ENCODE peak calls at places on chromosomes 13 and 19, in five cellular contexts. D is endodermal cell, X is right lobe of liver, N is A549, R is body of pancreas. U is an unnamed sample.

GRCh38 chr13:41311607-41312500 is 787 bp downstream of the NAA16 start:
- DNase-seq in D (peak), N (peak), R (peak), X (peak), U (no peak)

GRCh38 chr19:3324405-3324856 is 42.0 kb upstream of the NFIC start:
- DNase-seq in D (peak), X (peak), N (peak), R (peak), U (no peak)

GRCh38 chr13:69389899-69390298 is 717.7 kb upstream of the ATXN8OS start:
- DNase-seq in R (no peak), D (no peak), X (no peak), N (no peak), U (no peak)

GRCh38 chr13:27744861-27745260 is 47.4 kb upstream of the GSX1 start:
- DNase-seq in R (no peak), D (peak), N (no peak), X (no peak), U (no peak)

GRCh38 chr13:32538234-32538620 is 368 bp downstream of the N4BP2L2 start:
- DNase-seq in N (no peak), D (no peak), R (peak), X (peak), U (peak)

GRCh38 chr13:52156724-52157251 is 2.6 kb downstream of the NEK3 start:
- DNase-seq in X (no peak), R (no peak), D (no peak), N (no peak), U (no peak)

GRCh38 chr19:16374436-16374835 is 49.8 kb downstream of the KLF2 start:
- DNase-seq in D (no peak), N (no peak), R (no peak), X (no peak), U (no peak)

GRCh38 chr19:44939668-44940067 is 2.4 kb upstream of the APOC4 start:
- DNase-seq in R (no peak), N (no peak), X (peak), D (no peak), U (no peak)

GRCh38 chr19:38908854-38909253 is 3.1 kb downstream of the CCER2 start:
- DNase-seq in D (no peak), X (no peak), R (no peak), N (no peak), U (no peak)

GRCh38 chr13:31048521-31048920 is 113.2 kb downstream of the HSPH1 start:
- DNase-seq in D (peak), N (peak), R (no peak), X (no peak), U (no peak)

DNA sequence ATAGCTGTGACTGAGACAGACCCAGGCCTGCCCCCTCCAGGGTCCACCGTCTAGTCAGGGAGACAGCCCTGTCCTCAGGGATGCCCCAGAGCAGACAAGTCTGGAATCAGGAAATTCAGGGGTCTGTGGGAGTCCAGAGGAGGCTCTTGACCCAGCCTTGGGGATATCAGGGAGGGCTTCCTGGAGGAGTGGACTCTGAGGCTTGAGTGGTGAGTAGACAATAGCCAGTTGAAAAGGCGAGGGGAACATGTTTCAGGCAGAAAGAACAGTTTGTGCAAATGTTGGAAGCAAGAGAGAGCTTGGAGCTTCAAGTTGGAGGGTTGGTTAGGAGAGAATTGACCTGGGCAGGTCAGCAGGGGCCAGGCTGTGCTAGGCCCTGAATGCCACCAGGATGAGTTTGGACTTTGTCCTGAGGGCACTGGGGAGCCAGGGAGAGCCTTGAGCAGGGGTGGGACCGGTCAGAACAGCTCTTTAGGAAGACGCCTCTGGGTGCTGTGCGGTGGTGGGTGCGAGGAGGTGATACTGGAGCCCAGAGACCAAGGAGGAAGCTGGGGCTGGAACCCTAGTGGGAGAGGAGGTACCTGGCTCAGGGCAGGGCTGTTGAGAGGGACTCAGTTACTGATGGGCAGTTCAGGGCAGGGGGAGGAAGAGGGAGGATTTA is 2.7 kb downstream of the CCDC9 start:
- DNase-seq in N (no peak), R (no peak), D (no peak), X (no peak), U (no peak)
- H3K27ac ChIP-seq in N (no peak), R (peak), D (no peak), X (no peak), U (no peak)

DNA sequence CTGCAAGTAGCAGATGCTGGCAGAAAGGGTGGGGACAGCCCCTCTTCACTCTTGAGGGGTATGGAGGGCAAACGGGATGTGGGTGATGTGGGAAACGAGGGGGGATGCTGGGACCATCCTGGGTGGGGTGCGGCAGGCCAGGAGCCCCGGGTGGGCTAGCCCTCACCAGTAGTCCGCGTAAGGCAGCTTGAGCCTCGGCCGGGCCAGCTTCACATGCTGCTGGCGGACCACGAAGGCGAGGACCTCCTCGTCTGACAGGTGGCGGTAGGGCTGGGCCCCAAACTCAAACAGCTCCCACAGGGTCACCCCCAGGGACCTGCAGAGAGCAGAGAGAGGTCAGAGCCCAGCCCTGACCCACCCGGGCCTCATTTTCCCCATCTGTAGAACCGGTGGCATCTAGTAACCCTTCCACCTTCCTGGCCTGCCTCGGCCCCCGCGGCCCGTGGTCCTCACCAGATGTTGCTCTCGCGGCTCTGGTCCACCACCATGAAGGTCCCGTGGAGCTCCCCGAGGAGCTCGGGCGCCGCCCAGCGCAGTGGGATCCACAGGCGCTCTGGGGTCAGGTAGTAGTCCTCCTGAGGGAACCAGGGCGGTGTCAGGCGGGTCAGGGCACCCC is 10.7 kb downstream of the LMTK3 start:
- DNase-seq in N (no peak), R (no peak), X (no peak), D (peak), U (no peak)
- H3K27ac ChIP-seq in N (peak), R (no peak), X (no peak), D (no peak), U (peak)

DNA sequence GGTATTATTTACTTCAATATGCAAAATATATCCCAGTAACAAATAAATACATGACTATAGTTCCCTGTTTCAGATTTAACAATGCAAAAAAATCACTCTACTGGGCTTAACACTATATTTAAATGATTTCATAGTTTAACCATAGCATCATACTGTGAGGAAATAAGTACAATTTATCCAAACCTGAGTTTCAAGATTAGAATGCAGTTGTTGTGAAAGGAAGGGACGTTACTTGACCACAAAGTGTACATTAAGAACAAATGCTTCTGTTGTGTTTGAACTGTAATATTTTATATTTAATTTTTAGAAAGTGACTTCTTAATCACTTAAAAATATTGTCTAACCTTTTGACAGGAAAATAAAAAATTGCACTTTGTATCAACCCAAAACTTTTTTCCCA is 1747.9 kb upstream of the SPRY2 start:
- DNase-seq in D (no peak), X (no peak), N (no peak), R (no peak), U (no peak)
- H3K27ac ChIP-seq in D (no peak), X (no peak), N (no peak), R (no peak), U (no peak)

DNA sequence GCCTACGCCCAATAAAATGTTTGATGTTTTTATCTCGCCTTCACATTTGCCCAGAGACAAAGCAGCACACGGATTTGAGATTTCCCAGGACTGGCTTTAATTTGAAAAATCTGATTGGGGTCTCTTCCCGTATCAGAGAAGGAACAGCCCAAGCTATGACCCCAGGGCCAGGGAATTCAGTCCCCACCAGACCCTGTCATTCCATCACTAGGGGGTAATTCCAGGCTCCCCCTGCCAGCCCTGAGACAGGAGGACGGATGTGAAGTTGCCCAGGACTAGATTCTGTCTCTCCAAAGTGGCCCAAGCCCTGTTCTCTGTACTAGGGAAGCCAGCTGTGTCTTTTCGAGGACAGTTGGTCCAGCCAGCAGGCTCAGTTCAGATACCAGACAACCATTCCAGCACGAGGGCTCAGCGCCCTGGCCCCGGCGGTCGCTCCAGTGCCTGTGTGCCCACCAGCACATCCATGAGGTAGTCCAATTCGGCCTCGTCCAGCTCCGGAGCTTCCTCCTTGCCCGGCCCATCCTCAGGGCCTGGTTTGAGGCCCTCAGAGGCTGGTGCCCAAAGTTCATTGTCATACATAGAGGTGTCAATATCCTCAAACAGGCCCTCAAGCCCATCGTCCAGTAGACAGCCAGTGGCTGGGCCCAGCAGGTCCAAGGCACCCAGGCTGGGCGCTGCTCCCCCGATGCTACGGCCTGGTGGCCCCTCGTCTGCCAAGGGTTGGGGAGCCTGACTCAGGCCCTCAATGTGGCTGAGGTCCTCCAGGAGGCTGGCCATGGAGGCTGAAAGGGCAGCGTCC is 3.2 kb downstream of the SERTAD1 start:
- DNase-seq in R (no peak), X (no peak), D (peak), N (no peak), U (no peak)
- H3K27ac ChIP-seq in R (no peak), X (no peak), D (no peak), N (peak), U (peak)

DNA sequence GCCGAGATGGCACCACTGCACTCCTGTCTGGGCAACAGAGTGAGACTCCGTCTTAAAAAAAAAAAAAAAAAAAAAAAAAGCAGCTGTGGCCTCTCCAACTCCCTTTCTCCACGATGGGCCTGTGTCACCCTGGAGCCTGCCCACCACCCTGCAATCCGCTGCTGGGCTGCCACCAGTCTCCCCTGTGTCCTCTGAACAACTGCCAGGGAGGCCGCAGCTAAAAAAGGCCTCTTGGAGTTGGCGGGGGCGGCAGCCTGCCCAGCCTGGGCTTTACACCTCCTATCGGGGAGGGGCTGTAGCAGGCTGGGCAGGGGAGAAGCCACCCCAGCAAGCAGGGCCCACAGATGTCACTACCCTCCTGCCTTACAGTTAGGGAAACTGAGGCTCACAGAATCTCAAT is 3.5 kb downstream of the CDC37 start:
- DNase-seq in D (no peak), R (no peak), X (no peak), N (no peak), U (no peak)
- H3K27ac ChIP-seq in D (no peak), R (no peak), X (no peak), N (no peak), U (no peak)